ENCODE peak calls at places on chromosome 4, in four cellular contexts. Q, X, U and A are unnamed samples.

GRCh38 chr4:101972791-101973190 is 182.3 kb downstream of the BANK1 start:
- DNase-seq in Q (peak; percentile 36), X (no peak), U (no peak), A (no peak)

GRCh38 chr4:140108713-140109230 is 45.2 kb downstream of the MAML3 start:
- DNase-seq in Q (no peak), X (no peak), U (no peak), A (no peak)

GRCh38 chr4:155809835-155810234 is 51.0 kb downstream of the GUCY1B1 start:
- DNase-seq in Q (peak; percentile 81), X (no peak), U (peak; percentile 57), A (no peak)

GRCh38 chr4:186701273-186701672 is 22.4 kb downstream of the FAT1 start:
- DNase-seq in Q (peak; percentile 45), X (no peak), U (no peak), A (no peak)

GRCh38 chr4:152259866-152260265 is 276.0 kb downstream of the FBXW7 start:
- DNase-seq in Q (peak; percentile 57), X (no peak), U (no peak), A (no peak)

GRCh38 chr4:136078971-136079370 is 1453.3 kb downstream of the PCDH18 start:
- DNase-seq in Q (no peak), X (no peak), U (no peak), A (no peak)

GRCh38 chr4:165784672-165785071 is 88.4 kb upstream of the TLL1 start:
- DNase-seq in Q (no peak), X (no peak), U (no peak), A (no peak)

GRCh38 chr4:46924789-46925188 is 15.7 kb upstream of the COX7B2 start:
- DNase-seq in Q (no peak), X (no peak), U (no peak), A (no peak)

GRCh38 chr4:98928505-98929340 is at the start of gene EIF4E:
- DNase-seq in Q (peak; percentile 99), X (peak; percentile 97), U (peak; percentile 99), A (peak; percentile 98)

GRCh38 chr4:150862829-150863228 is 152.3 kb downstream of the LRBA start:
- DNase-seq in Q (no peak), X (no peak), U (no peak), A (no peak)

GRCh38 chr4:7333801-7334421 is 100.8 kb downstream of the PSAPL1 start:
- DNase-seq in Q (no peak), X (no peak), U (no peak), A (no peak)

GRCh38 chr4:3375688-3376087 is 66.1 kb upstream of the HGFAC start:
- DNase-seq in Q (peak; percentile 96), X (no peak), U (no peak), A (no peak)

GRCh38 chr4:10096976-10097330 is 19.6 kb downstream of the WDR1 start:
- DNase-seq in Q (no peak), X (no peak), U (no peak), A (no peak)

GRCh38 chr4:1012031-1012739 is 759 bp downstream of the FGFRL1 start:
- DNase-seq in Q (peak; percentile 48), X (no peak), U (no peak), A (peak; percentile 53)

GRCh38 chr4:46830971-46831454 is 78.0 kb downstream of the COX7B2 start:
- DNase-seq in Q (no peak), X (no peak), U (no peak), A (no peak)

GRCh38 chr4:133233922-133234321 is 84.8 kb downstream of the PCDH10 start:
- DNase-seq in Q (no peak), X (no peak), U (no peak), A (no peak)

GRCh38 chr4:168272488-168272887 is 46.1 kb downstream of the DDX60 start:
- DNase-seq in Q (no peak), X (no peak), U (no peak), A (no peak)

GRCh38 chr4:95021099-95021498 is 263.3 kb downstream of the BMPR1B start:
- DNase-seq in Q (no peak), X (no peak), U (no peak), A (no peak)

GRCh38 chr4:4358093-4358840 is 28.6 kb upstream of the NSG1 start:
- DNase-seq in Q (no peak), X (no peak), U (no peak), A (no peak)

GRCh38 chr4:110009526-110009925 is 96.8 kb downstream of the EGF start:
- DNase-seq in Q (no peak), X (no peak), U (no peak), A (no peak)

GRCh38 chr4:53484911-53485459 is 106.3 kb downstream of the LNX1 start:
- DNase-seq in Q (no peak), X (no peak), U (no peak), A (no peak)

GRCh38 chr4:101977096-101977495 is 186.6 kb downstream of the BANK1 start:
- DNase-seq in Q (peak; percentile 99), X (peak; percentile 21), U (no peak), A (no peak)

GRCh38 chr4:71974681-71975080 is 57.1 kb upstream of the NPFFR2 start:
- DNase-seq in Q (peak; percentile 35), X (no peak), U (no peak), A (no peak)

GRCh38 chr4:170716868-170717267 is 627.1 kb upstream of the AADAT start:
- DNase-seq in Q (no peak), X (no peak), U (no peak), A (no peak)

GRCh38 chr4:99417125-99417524 is 18.0 kb downstream of the ADH7 start:
- DNase-seq in Q (no peak), X (no peak), U (no peak), A (no peak)

GRCh38 chr4:122958505-122958904 is 36.1 kb upstream of the NUDT6 start:
- DNase-seq in Q (no peak), X (no peak), U (no peak), A (no peak)

GRCh38 chr4:108337923-108338322 is 169.2 kb upstream of the LEF1 start:
- DNase-seq in Q (peak; percentile 57), X (no peak), U (no peak), A (no peak)

GRCh38 chr4:38150021-38150671 is 189.9 kb downstream of the PTTG2 start:
- DNase-seq in Q (peak; percentile 87), X (no peak), U (no peak), A (no peak)

GRCh38 chr4:76802546-76803021 is 95.4 kb downstream of the SOWAHB start:
- DNase-seq in Q (peak; percentile 19), X (no peak), U (peak; percentile 64), A (no peak)

GRCh38 chr4:38621004-38621684 is 42.9 kb upstream of the KLF3 start:
- DNase-seq in Q (peak; percentile 54), X (no peak), U (no peak), A (no peak)

GRCh38 chr4:40980318-40980883 is 230.6 kb downstream of the NSUN7 start:
- DNase-seq in Q (peak; percentile 55), X (no peak), U (no peak), A (no peak)

GRCh38 chr4:178311992-178312391 is 869.8 kb upstream of the AGA start:
- DNase-seq in Q (no peak), X (no peak), U (no peak), A (no peak)

GRCh38 chr4:153152453-153153338 is 51.5 kb upstream of the TRIM2 start:
- DNase-seq in Q (peak; percentile 38), X (peak; percentile 33), U (peak; percentile 81), A (no peak)

GRCh38 chr4:37463457-37463856 is 218.9 kb downstream of the NWD2 start:
- DNase-seq in Q (no peak), X (no peak), U (no peak), A (no peak)

GRCh38 chr4:128844931-128845330 is 35.4 kb downstream of the JADE1 start:
- DNase-seq in Q (no peak), X (peak; percentile 56), U (no peak), A (no peak)

GRCh38 chr4:79049840-79050520 is 110.7 kb upstream of the PAQR3 start:
- DNase-seq in Q (no peak), X (no peak), U (no peak), A (no peak)

GRCh38 chr4:6641164-6641970 is 882 bp downstream of the MRFAP1 start:
- DNase-seq in Q (peak; percentile 60), X (peak; percentile 42), U (no peak), A (peak; percentile 56)

GRCh38 chr4:83255584-83255983 is 29.0 kb downstream of the COQ2 start:
- DNase-seq in Q (peak; percentile 96), X (no peak), U (no peak), A (no peak)